ENCODE peak calls at places on chromosomes 16 and 17, in five cellular contexts. N is EL; I is cardiac muscle cell; M is stimulated activated CD4-positive, alpha-beta T cell treated with anti-CD3 and anti-CD28 coated beads, Interleukin-2, amount 100 ng/mL, for 48 hours; E is left ventricle myocardium inferior. Y is an unnamed sample.

GRCh38 chr16:50617630-50618184 is 63.4 kb downstream of the SNX20 start:
- DNase-seq in N (no peak), I (no peak), M (no peak), E (no peak), Y (no peak)

GRCh38 chr16:68190745-68191510 is 45.0 kb downstream of the ESRP2 start:
- DNase-seq in N (peak), I (no peak), M (no peak), E (no peak), Y (no peak)

GRCh38 chr16:3578121-3578520 is 918 bp upstream of the NLRC3 start:
- DNase-seq in N (no peak), I (no peak), M (no peak), E (no peak), Y (no peak)

GRCh38 chr16:82034981-82035612 is at the start of gene HSD17B2:
- DNase-seq in N (peak), I (no peak), M (no peak), E (no peak), Y (no peak)

GRCh38 chr16:81465375-81465943 is 20.9 kb downstream of the CMIP start:
- DNase-seq in N (no peak), I (no peak), M (no peak), E (no peak), Y (no peak)

GRCh38 chr17:81200201-81200600 is 22.6 kb downstream of the CEP131 start:
- DNase-seq in N (no peak), I (no peak), M (no peak), E (no peak), Y (no peak)

GRCh38 chr16:65524997-65525396 is 403.1 kb upstream of the CDH11 start:
- DNase-seq in N (peak), I (no peak), M (no peak), E (no peak), Y (no peak)

GRCh38 chr16:65392831-65393565 is 271.1 kb upstream of the CDH11 start:
- DNase-seq in N (peak), I (no peak), M (no peak), E (no peak), Y (no peak)

GRCh38 chr17:5535436-5535835 is 48.9 kb downstream of the NLRP1 start:
- DNase-seq in N (no peak), I (no peak), M (no peak), E (no peak), Y (no peak)

GRCh38 chr16:79982356-79982755 is 381.8 kb upstream of the MAF start:
- DNase-seq in N (no peak), I (no peak), M (no peak), E (no peak), Y (no peak)

GRCh38 chr16:48383877-48384304 is 1.3 kb downstream of the SIAH1 start:
- DNase-seq in N (peak), I (peak), M (no peak), E (no peak), Y (no peak)

GRCh38 chr17:55356440-55357328 is 65.0 kb downstream of the MMD start:
- DNase-seq in N (peak), I (peak), M (peak), E (peak), Y (peak)

GRCh38 chr17:37642706-37643105 is 540 bp downstream of the DDX52 start:
- DNase-seq in N (peak), I (peak), M (no peak), E (no peak), Y (no peak)

GRCh38 chr17:35746956-35747355 is 6.1 kb downstream of the GAS2L2 start:
- DNase-seq in N (no peak), I (no peak), M (no peak), E (no peak), Y (no peak)

GRCh38 chr16:3576211-3576610 is 992 bp downstream of the NLRC3 start:
- DNase-seq in N (no peak), I (no peak), M (peak), E (no peak), Y (no peak)

GRCh38 chr17:45429338-45430005 is 3.2 kb downstream of the ARHGAP27 start:
- DNase-seq in N (no peak), I (peak), M (no peak), E (no peak), Y (peak)

GRCh38 chr16:66539628-66540469 is 10.1 kb downstream of the TK2 start:
- DNase-seq in N (no peak), I (no peak), M (no peak), E (no peak), Y (no peak)

GRCh38 chr17:5135726-5136579 is 20.1 kb downstream of the USP6 start:
- DNase-seq in N (no peak), I (no peak), M (no peak), E (no peak), Y (no peak)

GRCh38 chr16:11393861-11394592 is 48.8 kb downstream of the RMI2 start:
- DNase-seq in N (no peak), I (no peak), M (no peak), E (no peak), Y (no peak)

GRCh38 chr16:70694517-70695218 is 8.8 kb upstream of the MTSS2 start:
- DNase-seq in N (no peak), I (no peak), M (no peak), E (no peak), Y (no peak)

GRCh38 chr16:2008631-2009301 is 855 bp downstream of the ZNF598 start:
- DNase-seq in N (peak), I (no peak), M (no peak), E (peak), Y (no peak)

GRCh38 chr16:3051489-3051888 is 5.1 kb downstream of the MMP25 start:
- DNase-seq in N (no peak), I (no peak), M (no peak), E (no peak), Y (no peak)

GRCh38 chr17:50298018-50298417 is 23.8 kb downstream of the TMEM92 start:
- DNase-seq in N (no peak), I (no peak), M (no peak), E (no peak), Y (no peak)

Y was measured in progenitor cell of endocrine pancreas.